ENCODE peak calls at places on chromosomes 12 and 14, in five cellular contexts. H is cardiac muscle cell; B is CD8-positive, alpha-beta memory T cell; X is IMR-90; N is Peyer's patch. E is an unnamed sample.

GRCh38 chr12:132014092-132014914 is 64.6 kb downstream of the EP400 start:
- DNase-seq in H (no peak), B (no peak), X (peak; percentile 25), N (no peak), E (peak; percentile 35)

GRCh38 chr12:112333030-112333429 is 49.2 kb downstream of the HECTD4 start:
- DNase-seq in H (no peak), B (no peak), X (no peak), N (no peak), E (no peak)

GRCh38 chr12:107765316-107765715 is 4.4 kb upstream of the PRDM4 start:
- DNase-seq in H (no peak), B (no peak), X (no peak), N (no peak), E (no peak)

GRCh38 chr12:101925352-101925751 is 48.0 kb downstream of the DRAM1 start:
- DNase-seq in H (no peak), B (no peak), X (peak; percentile 99), N (no peak), E (no peak)

GRCh38 chr12:124752437-124753229 is 111.0 kb downstream of the SCARB1 start:
- DNase-seq in H (no peak), B (no peak), X (no peak), N (no peak), E (no peak)

GRCh38 chr14:61508526-61508925 is 186.8 kb upstream of the HIF1A start:
- DNase-seq in H (no peak), B (no peak), X (no peak), N (no peak), E (no peak)

GRCh38 chr12:89208661-89209096 is 143.6 kb downstream of the DUSP6 start:
- DNase-seq in H (no peak), B (no peak), X (peak; percentile 29), N (no peak), E (no peak)

GRCh38 chr14:75513911-75514672 is 8.2 kb upstream of the BATF start:
- DNase-seq in H (no peak), B (no peak), X (no peak), N (no peak), E (peak; percentile 47)

GRCh38 chr12:108850854-108851573 is 6.4 kb downstream of the SSH1 start:
- DNase-seq in H (no peak), B (no peak), X (peak; percentile 91), N (no peak), E (no peak)

GRCh38 chr12:132285991-132286681 is 43.3 kb downstream of the GALNT9 start:
- DNase-seq in H (peak; percentile 76), B (no peak), X (peak; percentile 21), N (peak; percentile 61), E (peak; percentile 85)

GRCh38 chr12:3718100-3718499 is 34.8 kb downstream of the CRACR2A start:
- DNase-seq in H (no peak), B (no peak), X (no peak), N (no peak), E (no peak)

GRCh38 chr12:57766464-57767311 is at the start of gene CYP27B1:
- DNase-seq in H (peak; percentile 45), B (no peak), X (peak; percentile 7), N (no peak), E (peak; percentile 86)

GRCh38 chr12:1595026-1595561 is 713 bp upstream of the FBXL14 start:
- DNase-seq in H (peak; percentile 32), B (no peak), X (no peak), N (no peak), E (no peak)

GRCh38 chr12:50218386-50218785 is 51.2 kb upstream of the CERS5 start:
- DNase-seq in H (no peak), B (no peak), X (peak; percentile 71), N (no peak), E (no peak)

GRCh38 chr12:109758406-109759075 is 44.9 kb downstream of the FAM222A start:
- DNase-seq in H (no peak), B (no peak), X (no peak), N (peak; percentile 37), E (peak; percentile 53)

GRCh38 chr14:100765296-100765695 is 38.6 kb downstream of the DLK1 start:
- DNase-seq in H (no peak), B (no peak), X (no peak), N (no peak), E (no peak)

GRCh38 chr14:50773632-50774541 is 57.1 kb downstream of the NIN start:
- DNase-seq in H (peak; percentile 59), B (no peak), X (peak; percentile 50), N (no peak), E (peak; percentile 87)

GRCh38 chr14:39102265-39102968 is 618 bp downstream of the SEC23A start:
- DNase-seq in H (no peak), B (no peak), X (peak; percentile 44), N (no peak), E (no peak)

GRCh38 chr14:73829526-73830431 is 21.9 kb upstream of the PTGR2 start:
- DNase-seq in H (no peak), B (no peak), X (peak; percentile 76), N (no peak), E (no peak)

GRCh38 chr12:63802012-63802608 is 22.4 kb downstream of the RXYLT1 start:
- DNase-seq in H (peak; percentile 28), B (no peak), X (peak; percentile 25), N (no peak), E (no peak)

GRCh38 chr14:63896278-63896720 is 43.5 kb downstream of the SYNE2 start:
- DNase-seq in H (no peak), B (no peak), X (peak; percentile 71), N (no peak), E (no peak)

GRCh38 chr12:33323823-33324222 is 115.8 kb downstream of the SYT10 start:
- DNase-seq in H (no peak), B (no peak), X (no peak), N (no peak), E (no peak)

GRCh38 chr12:6766651-6767300 is 613 bp downstream of the PTMS start:
- DNase-seq in H (peak; percentile 89), B (peak; percentile 50), X (peak; percentile 64), N (peak; percentile 90), E (peak; percentile 91)

GRCh38 chr14:59190372-59190771 is 1.9 kb downstream of the DAAM1 start:
- DNase-seq in H (peak; percentile 57), B (no peak), X (no peak), N (no peak), E (peak; percentile 64)

GRCh38 chr12:9347328-9348127 is 139.3 kb upstream of the PZP start:
- DNase-seq in H (no peak), B (no peak), X (peak; percentile 13), N (no peak), E (no peak)

GRCh38 chr12:124625867-124626675 is 58.7 kb upstream of the NCOR2 start:
- DNase-seq in H (no peak), B (no peak), X (peak; percentile 53), N (peak; percentile 90), E (peak; percentile 66)

GRCh38 chr12:131287938-131288797 is 334.5 kb downstream of the ADGRD1 start:
- DNase-seq in H (no peak), B (no peak), X (no peak), N (no peak), E (no peak)

GRCh38 chr14:104470588-104470987 is 109.0 kb upstream of the C14orf180 start:
- DNase-seq in H (no peak), B (no peak), X (no peak), N (no peak), E (no peak)
- H3K27me3 ChIP-seq in H (peaks cover 14% of the 10 kb centered on the region), B (no peaks in the 10 kb centered on the region), X (no peaks in the 10 kb centered on the region), N (no peaks in the 10 kb centered on the region), E (no peaks in the 10 kb centered on the region)

DNA sequence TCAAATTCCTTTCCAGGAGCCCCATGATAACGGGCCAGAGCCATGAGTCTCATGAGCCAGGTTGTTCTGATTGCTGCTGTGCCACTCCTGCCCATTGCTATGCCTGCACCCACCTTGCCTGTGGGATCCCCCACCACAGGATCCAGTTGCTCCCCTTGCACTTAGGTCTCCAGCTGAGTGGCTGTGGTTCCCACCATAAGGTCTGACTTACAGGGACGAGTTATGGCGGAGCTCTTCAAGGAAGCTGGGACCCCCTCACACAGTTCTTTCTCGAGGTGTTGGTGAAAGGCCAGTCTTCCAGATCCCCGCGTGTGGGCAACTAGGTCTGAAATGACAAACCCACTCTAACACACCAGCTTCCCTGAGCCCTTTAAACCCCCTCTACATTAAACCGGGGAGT is 111.9 kb upstream of the C14orf180 start:
- DNase-seq in H (no peak), B (no peak), X (no peak), N (no peak), E (no peak)
- H3K27me3 ChIP-seq in H (peaks cover 44% of the 10 kb centered on the region), B (peaks cover 6% of the 10 kb centered on the region), X (no peaks in the 10 kb centered on the region), N (no peaks in the 10 kb centered on the region), E (peaks cover 8% of the 10 kb centered on the region)

DNA sequence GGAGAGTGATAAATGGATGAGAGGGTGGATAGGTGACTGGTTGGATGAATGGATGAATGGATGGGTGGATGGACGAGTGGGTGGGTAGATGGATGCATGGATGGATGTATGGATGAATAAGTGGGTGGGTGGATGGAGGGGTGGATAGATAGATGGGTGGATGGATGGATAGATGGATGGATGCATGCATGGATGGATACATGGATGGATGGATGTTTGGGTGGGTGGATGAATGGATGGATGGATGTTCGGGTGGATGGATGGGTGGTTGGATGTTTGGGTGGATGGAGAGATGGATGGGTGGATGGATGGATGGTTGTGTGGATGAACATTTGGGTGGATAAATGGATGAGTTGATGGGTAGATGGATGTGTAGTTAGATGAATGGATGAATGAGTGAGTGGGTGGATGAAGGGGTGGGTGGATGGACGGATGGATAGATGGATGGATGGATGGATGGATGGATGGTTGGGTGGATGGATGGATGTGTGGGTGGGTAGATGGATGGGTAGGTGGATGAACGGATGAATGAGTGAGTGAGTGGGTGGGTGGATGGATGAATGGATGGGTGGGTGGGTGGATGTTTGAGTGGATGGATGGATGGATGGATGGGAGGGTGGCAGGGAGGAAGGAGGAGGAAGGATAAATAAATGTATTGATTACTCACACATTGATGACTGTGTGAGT is 9.7 kb upstream of the TMEM179 start:
- DNase-seq in H (no peak), B (no peak), X (no peak), N (no peak), E (no peak)
- H3K27me3 ChIP-seq in H (peaks cover 8% of the 10 kb centered on the region), B (peaks cover 4% of the 10 kb centered on the region), X (no peaks in the 10 kb centered on the region), N (no peaks in the 10 kb centered on the region), E (peaks cover 2% of the 10 kb centered on the region)

GRCh38 chr12:126051611-126052107 is 986.4 kb downstream of the AACS start:
- DNase-seq in H (no peak), B (no peak), X (no peak), N (no peak), E (no peak)
- H3K27me3 ChIP-seq in H (no peaks in the 10 kb centered on the region), B (no peaks in the 10 kb centered on the region), X (no peaks in the 10 kb centered on the region), N (no peaks in the 10 kb centered on the region), E (no peaks in the 10 kb centered on the region)